ENCODE peak calls at places on chromosomes 7 and 10, in nine cellular contexts. A is HCT116; P is CD8-positive, alpha-beta T cell; J is Peyer's patch; Z is left lung; N is heart left ventricle; T is RWPE2; G is MM.1S; C is A549. W is an unnamed sample.

GRCh38 chr7:149287622-149288021 is 25.6 kb downstream of the ZNF783 start:
- DNase-seq in A (no peak), P (no peak), J (no peak), Z (peak; percentile 51), N (no peak), T (no peak), G (no peak), C (no peak), W (no peak)

GRCh38 chr10:77029684-77030407 is 607.8 kb downstream of the KCNMA1 start:
- DNase-seq in A (no peak), P (no peak), J (no peak), Z (no peak), N (no peak), T (no peak), G (no peak), C (no peak), W (no peak)

GRCh38 chr7:65463184-65463583 is 89.5 kb downstream of the ZNF92 start:
- DNase-seq in A (no peak), P (no peak), J (no peak), Z (no peak), N (no peak), T (no peak), G (no peak), C (no peak), W (no peak)

GRCh38 chr10:94358480-94358879 is 4.3 kb downstream of the NOC3L start:
- DNase-seq in A (peak; percentile 43), P (no peak), J (no peak), Z (no peak), N (no peak), T (no peak), G (no peak), C (no peak), W (peak; percentile 42)

GRCh38 chr7:17773289-17773626 is 167.0 kb downstream of the SNX13 start:
- DNase-seq in A (no peak), P (no peak), J (no peak), Z (no peak), N (peak; percentile 39), T (no peak), G (peak; percentile 53), C (peak; percentile 2), W (no peak)

GRCh38 chr7:128892521-128893250 is 17.8 kb downstream of the KCP start:
- DNase-seq in A (no peak), P (no peak), J (no peak), Z (no peak), N (peak; percentile 15), T (peak; percentile 56), G (no peak), C (no peak), W (no peak)

GRCh38 chr7:78326870-78327269 is 528.3 kb downstream of the PHTF2 start:
- DNase-seq in A (no peak), P (no peak), J (no peak), Z (no peak), N (peak; percentile 40), T (no peak), G (no peak), C (no peak), W (no peak)

GRCh38 chr10:82358486-82359097 is 483.6 kb downstream of the NRG3 start:
- DNase-seq in A (no peak), P (no peak), J (no peak), Z (peak; percentile 48), N (peak; percentile 68), T (no peak), G (no peak), C (no peak), W (no peak)

GRCh38 chr7:37448057-37448636 is 517 bp downstream of the ELMO1 start:
- DNase-seq in A (no peak), P (no peak), J (peak; percentile 58), Z (peak; percentile 90), N (peak; percentile 33), T (no peak), G (peak; percentile 26), C (peak; percentile 10), W (no peak)

GRCh38 chr7:44267719-44268413 is 57.5 kb downstream of the CAMK2B start:
- DNase-seq in A (no peak), P (no peak), J (no peak), Z (no peak), N (no peak), T (no peak), G (no peak), C (no peak), W (no peak)

GRCh38 chr10:85610381-85611092 is 756.1 kb downstream of the GRID1 start:
- DNase-seq in A (no peak), P (peak; percentile 39), J (peak; percentile 17), Z (peak; percentile 31), N (no peak), T (no peak), G (no peak), C (no peak), W (no peak)

GRCh38 chr10:35876248-35876647 is 234.2 kb upstream of the FZD8 start:
- DNase-seq in A (no peak), P (no peak), J (no peak), Z (no peak), N (no peak), T (no peak), G (no peak), C (peak; percentile 10), W (peak; percentile 42)

GRCh38 chr7:108348913-108349312 is 107.3 kb downstream of the NRCAM start:
- DNase-seq in A (no peak), P (no peak), J (no peak), Z (no peak), N (no peak), T (no peak), G (no peak), C (peak; percentile 28), W (peak; percentile 51)

GRCh38 chr7:101507791-101508252 is 121.3 kb downstream of the MYL10 start:
- DNase-seq in A (peak; percentile 63), P (no peak), J (no peak), Z (no peak), N (no peak), T (no peak), G (peak; percentile 56), C (peak; percentile 70), W (peak; percentile 14)

GRCh38 chr10:110221721-110222261 is 14.4 kb downstream of the MXI1 start:
- DNase-seq in A (peak; percentile 84), P (peak; percentile 69), J (peak; percentile 84), Z (peak; percentile 85), N (peak; percentile 93), T (peak; percentile 70), G (peak; percentile 81), C (peak; percentile 31), W (peak; percentile 79)
- TF ChIP-seq CTCF in A (no peak), P (no peak), J (peak; percentile 11), Z (no peak), N (no peak), T (peak; percentile 46), G (peak; percentile 25), C (no peak), W (peak; percentile 48)

DNA sequence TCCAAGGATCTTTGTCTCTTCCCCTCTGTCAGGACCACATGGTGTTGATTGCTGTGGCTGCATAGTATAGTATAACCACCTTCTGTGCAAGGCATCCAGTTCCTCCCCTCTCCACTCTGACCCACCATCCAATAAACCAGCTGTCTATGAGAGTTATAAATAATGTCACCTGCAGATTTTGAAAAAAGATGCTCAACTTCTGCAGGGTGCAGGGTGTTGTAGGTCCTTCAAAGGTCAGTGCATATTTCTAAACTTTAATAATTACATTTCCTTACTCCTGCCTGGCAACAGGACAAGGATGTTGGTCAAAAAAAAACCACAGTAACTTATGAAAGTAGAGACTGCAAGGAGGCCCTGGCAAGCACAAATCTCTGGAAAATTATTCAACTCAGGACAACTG is 166.2 kb downstream of the PKD1L1 start:
- DNase-seq in A (no peak), P (no peak), J (no peak), Z (no peak), N (no peak), T (no peak), G (no peak), C (no peak), W (no peak)
- H3K4me1 ChIP-seq in A (peaks cover 64% of the 10 kb centered on the region), P (no peaks in the 10 kb centered on the region), J (no peaks in the 10 kb centered on the region), Z (no peaks in the 10 kb centered on the region), N (peaks cover 15% of the 10 kb centered on the region), T (peaks cover 44% of the 10 kb centered on the region), G (no peaks in the 10 kb centered on the region), C (peaks cover 71% of the 10 kb centered on the region), W (peaks cover 58% of the 10 kb centered on the region)

GRCh38 chr10:14600065-14600464 is 174.6 kb downstream of the FAM107B start:
- DNase-seq in A (no peak), P (no peak), J (no peak), Z (no peak), N (no peak), T (no peak), G (no peak), C (no peak), W (no peak)

GRCh38 chr10:14604181-14605142 is 170.2 kb downstream of the FAM107B start:
- DNase-seq in A (peak; percentile 18), P (peak; percentile 83), J (peak; percentile 89), Z (peak; percentile 95), N (peak; percentile 80), T (no peak), G (peak; percentile 86), C (peak; percentile 47), W (no peak)

GRCh38 chr10:14603539-14604102 is 171.1 kb downstream of the FAM107B start:
- DNase-seq in A (no peak), P (no peak), J (no peak), Z (peak; percentile 87), N (no peak), T (no peak), G (peak; percentile 35), C (no peak), W (peak; percentile 34)

GRCh38 chr10:14602807-14603538 is 171.7 kb downstream of the FAM107B start:
- DNase-seq in A (no peak), P (no peak), J (no peak), Z (no peak), N (no peak), T (no peak), G (no peak), C (no peak), W (no peak)

DNA sequence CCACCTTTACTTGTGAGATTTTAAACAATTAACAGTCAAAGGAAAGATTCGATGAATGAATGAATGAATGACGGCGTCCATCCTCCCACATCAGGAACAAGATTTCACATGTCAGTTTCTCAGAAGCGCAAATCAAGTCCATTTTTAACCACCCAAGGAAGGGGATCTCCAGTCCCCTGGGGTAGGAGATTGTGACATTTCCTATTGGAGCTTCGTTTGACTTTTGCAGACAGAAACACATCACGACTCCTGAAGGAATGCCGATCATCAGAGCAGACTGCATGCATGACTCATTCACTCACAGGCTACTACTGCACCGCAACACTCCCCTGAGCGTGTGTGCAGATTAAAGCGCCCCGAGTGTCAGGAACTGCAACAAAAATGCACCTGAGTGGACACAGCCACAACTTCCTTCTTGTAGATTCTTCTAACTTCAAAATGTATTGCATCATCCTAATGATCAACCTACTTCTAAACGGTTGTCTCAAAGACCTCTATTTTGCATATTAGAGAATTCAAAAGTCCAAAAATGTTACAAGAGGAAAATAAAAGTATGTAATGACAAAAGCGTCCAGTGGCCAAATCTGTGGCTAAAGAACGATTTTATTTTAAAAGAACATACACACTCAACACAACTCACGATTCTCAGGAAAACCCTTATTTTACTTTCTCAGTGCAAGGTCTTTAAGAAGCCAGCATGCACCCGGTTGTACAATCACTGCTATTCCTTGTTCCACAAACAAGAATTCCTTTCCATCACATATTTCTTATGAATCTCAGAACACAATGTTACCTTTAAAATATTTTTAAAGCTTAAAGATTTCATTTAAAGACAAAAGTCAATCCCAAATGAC is 172.6 kb downstream of the FAM107B start:
- DNase-seq in A (peak; percentile 52), P (peak; percentile 73), J (peak; percentile 87), Z (no peak), N (no peak), T (no peak), G (peak; percentile 76), C (peak; percentile 61), W (peak; percentile 67)
- TF ChIP-seq CTCF in A (no peak), P (no peak), J (no peak), Z (no peak), N (no peak), T (no peak), G (no peak), C (no peak), W (peak; percentile 24)

GRCh38 chr10:88898727-88899126 is 18.7 kb downstream of the STAMBPL1 start:
- DNase-seq in A (no peak), P (no peak), J (no peak), Z (no peak), N (no peak), T (no peak), G (no peak), C (no peak), W (no peak)
- H3K4me1 ChIP-seq in A (peaks cover 47% of the 10 kb centered on the region), P (peaks cover 18% of the 10 kb centered on the region), J (peaks cover 43% of the 10 kb centered on the region), Z (peaks cover 6% of the 10 kb centered on the region), N (peaks cover 35% of the 10 kb centered on the region), T (no peaks in the 10 kb centered on the region), G (peaks cover 7% of the 10 kb centered on the region), C (peaks cover 70% of the 10 kb centered on the region), W (peaks cover 5% of the 10 kb centered on the region)